ENCODE peak calls at places on chromosomes 16 and 17, in ten cellular contexts. One of them, this sample, is unnamed.

GRCh38 chr17:76014925-76015261 is 12.2 kb downstream of the EVPL start:
- DNase-seq in HL-60: no peak
- DNase-seq in breast epithelium: no peak
- DNase-seq in HepG2: no peak
- DNase-seq in endothelial cell of umbilical vein: no peak
- DNase-seq in transverse colon: no peak
- DNase-seq in stomach: peak; percentile 74
- DNase-seq in GM12878: no peak
- DNase-seq in HCT116: no peak
- DNase-seq in esophagus muscularis mucosa: no peak
- DNase-seq in this sample: no peak

GRCh38 chr16:74304164-74304834 is 7.7 kb downstream of the PSMD7 start:
- DNase-seq in HL-60: no peak
- DNase-seq in breast epithelium: no peak
- DNase-seq in HepG2: peak; percentile 20
- DNase-seq in endothelial cell of umbilical vein: no peak
- DNase-seq in transverse colon: no peak
- DNase-seq in stomach: no peak
- DNase-seq in GM12878: no peak
- DNase-seq in HCT116: no peak
- DNase-seq in esophagus muscularis mucosa: no peak
- DNase-seq in this sample: no peak

GRCh38 chr17:41664587-41665565 is 23.8 kb upstream of the EIF1 start:
- DNase-seq in HL-60: no peak
- DNase-seq in breast epithelium: no peak
- DNase-seq in HepG2: no peak
- DNase-seq in endothelial cell of umbilical vein: no peak
- DNase-seq in transverse colon: no peak
- DNase-seq in stomach: no peak
- DNase-seq in GM12878: no peak
- DNase-seq in HCT116: no peak
- DNase-seq in esophagus muscularis mucosa: no peak
- DNase-seq in this sample: no peak

GRCh38 chr17:74216505-74216904 is 3.1 kb downstream of the TTYH2 start:
- DNase-seq in HL-60: no peak
- DNase-seq in breast epithelium: no peak
- DNase-seq in HepG2: no peak
- DNase-seq in endothelial cell of umbilical vein: no peak
- DNase-seq in transverse colon: no peak
- DNase-seq in stomach: no peak
- DNase-seq in GM12878: no peak
- DNase-seq in HCT116: no peak
- DNase-seq in esophagus muscularis mucosa: no peak
- DNase-seq in this sample: no peak

GRCh38 chr16:10168258-10168657 is 14.0 kb downstream of the GRIN2A start:
- DNase-seq in HL-60: no peak
- DNase-seq in breast epithelium: no peak
- DNase-seq in HepG2: no peak
- DNase-seq in endothelial cell of umbilical vein: no peak
- DNase-seq in transverse colon: no peak
- DNase-seq in stomach: no peak
- DNase-seq in GM12878: no peak
- DNase-seq in HCT116: no peak
- DNase-seq in esophagus muscularis mucosa: no peak
- DNase-seq in this sample: peak; percentile 55

GRCh38 chr17:45316271-45317112 is at the start of gene MAP3K14:
- DNase-seq in HL-60: peak; percentile 69
- DNase-seq in breast epithelium: peak; percentile 65
- DNase-seq in HepG2: peak; percentile 68
- DNase-seq in endothelial cell of umbilical vein: peak; percentile 82
- DNase-seq in transverse colon: peak; percentile 77
- DNase-seq in stomach: peak; percentile 75
- DNase-seq in GM12878: no peak
- DNase-seq in HCT116: no peak
- DNase-seq in esophagus muscularis mucosa: no peak
- DNase-seq in this sample: no peak

GRCh38 chr16:11149011-11149616 is 106.9 kb downstream of the SOCS1 start:
- DNase-seq in HL-60: no peak
- DNase-seq in breast epithelium: no peak
- DNase-seq in HepG2: peak; percentile 65
- DNase-seq in endothelial cell of umbilical vein: no peak
- DNase-seq in transverse colon: no peak
- DNase-seq in stomach: no peak
- DNase-seq in GM12878: no peak
- DNase-seq in HCT116: no peak
- DNase-seq in esophagus muscularis mucosa: no peak
- DNase-seq in this sample: no peak

GRCh38 chr16:84986879-84987278 is 24.5 kb downstream of the ZDHHC7 start:
- DNase-seq in HL-60: no peak
- DNase-seq in breast epithelium: no peak
- DNase-seq in HepG2: no peak
- DNase-seq in endothelial cell of umbilical vein: no peak
- DNase-seq in transverse colon: no peak
- DNase-seq in stomach: no peak
- DNase-seq in GM12878: no peak
- DNase-seq in HCT116: no peak
- DNase-seq in esophagus muscularis mucosa: no peak
- DNase-seq in this sample: no peak

GRCh38 chr17:65583921-65584603 is 22.6 kb upstream of the AXIN2 start:
- DNase-seq in HL-60: no peak
- DNase-seq in breast epithelium: no peak
- DNase-seq in HepG2: peak; percentile 71
- DNase-seq in endothelial cell of umbilical vein: no peak
- DNase-seq in transverse colon: no peak
- DNase-seq in stomach: no peak
- DNase-seq in GM12878: no peak
- DNase-seq in HCT116: no peak
- DNase-seq in esophagus muscularis mucosa: no peak
- DNase-seq in this sample: no peak

GRCh38 chr17:28529012-28529400 is 22.9 kb downstream of the FOXN1 start:
- DNase-seq in HL-60: no peak
- DNase-seq in breast epithelium: no peak
- DNase-seq in HepG2: no peak
- DNase-seq in endothelial cell of umbilical vein: no peak
- DNase-seq in transverse colon: no peak
- DNase-seq in stomach: no peak
- DNase-seq in GM12878: no peak
- DNase-seq in HCT116: no peak
- DNase-seq in esophagus muscularis mucosa: no peak
- DNase-seq in this sample: no peak

GRCh38 chr17:49963277-49963625 is 5.7 kb upstream of the DLX4 start:
- DNase-seq in HL-60: no peak
- DNase-seq in breast epithelium: no peak
- DNase-seq in HepG2: no peak
- DNase-seq in endothelial cell of umbilical vein: no peak
- DNase-seq in transverse colon: no peak
- DNase-seq in stomach: no peak
- DNase-seq in GM12878: no peak
- DNase-seq in HCT116: no peak
- DNase-seq in esophagus muscularis mucosa: no peak
- DNase-seq in this sample: no peak

GRCh38 chr17:19755821-19756510 is 7.9 kb upstream of the ALDH3A1 start:
- DNase-seq in HL-60: no peak
- DNase-seq in breast epithelium: no peak
- DNase-seq in HepG2: no peak
- DNase-seq in endothelial cell of umbilical vein: no peak
- DNase-seq in transverse colon: no peak
- DNase-seq in stomach: no peak
- DNase-seq in GM12878: no peak
- DNase-seq in HCT116: no peak
- DNase-seq in esophagus muscularis mucosa: no peak
- DNase-seq in this sample: no peak

GRCh38 chr17:19409509-19409908 is 1.5 kb upstream of the RNF112 start:
- DNase-seq in HL-60: no peak
- DNase-seq in breast epithelium: no peak
- DNase-seq in HepG2: no peak
- DNase-seq in endothelial cell of umbilical vein: no peak
- DNase-seq in transverse colon: no peak
- DNase-seq in stomach: no peak
- DNase-seq in GM12878: no peak
- DNase-seq in HCT116: peak; percentile 64
- DNase-seq in esophagus muscularis mucosa: no peak
- DNase-seq in this sample: no peak

GRCh38 chr17:45040459-45040858 is 11.0 kb downstream of the DCAKD start:
- DNase-seq in HL-60: no peak
- DNase-seq in breast epithelium: no peak
- DNase-seq in HepG2: no peak
- DNase-seq in endothelial cell of umbilical vein: no peak
- DNase-seq in transverse colon: no peak
- DNase-seq in stomach: no peak
- DNase-seq in GM12878: no peak
- DNase-seq in HCT116: no peak
- DNase-seq in esophagus muscularis mucosa: no peak
- DNase-seq in this sample: no peak

GRCh38 chr17:57319806-57320205 is 63.5 kb downstream of the MSI2 start:
- DNase-seq in HL-60: no peak
- DNase-seq in breast epithelium: no peak
- DNase-seq in HepG2: no peak
- DNase-seq in endothelial cell of umbilical vein: no peak
- DNase-seq in transverse colon: no peak
- DNase-seq in stomach: no peak
- DNase-seq in GM12878: no peak
- DNase-seq in HCT116: no peak
- DNase-seq in esophagus muscularis mucosa: no peak
- DNase-seq in this sample: no peak

GRCh38 chr17:16924701-16925440 is 47.0 kb downstream of the TNFRSF13B start:
- DNase-seq in HL-60: no peak
- DNase-seq in breast epithelium: peak; percentile 33
- DNase-seq in HepG2: no peak
- DNase-seq in endothelial cell of umbilical vein: no peak
- DNase-seq in transverse colon: peak; percentile 4
- DNase-seq in stomach: no peak
- DNase-seq in GM12878: no peak
- DNase-seq in HCT116: no peak
- DNase-seq in esophagus muscularis mucosa: no peak
- DNase-seq in this sample: no peak

GRCh38 chr17:76353599-76354316 is at the start of gene PRPSAP1:
- DNase-seq in HL-60: peak; percentile 73
- DNase-seq in breast epithelium: peak; percentile 90
- DNase-seq in HepG2: peak; percentile 90
- DNase-seq in endothelial cell of umbilical vein: peak; percentile 94
- DNase-seq in transverse colon: peak; percentile 88
- DNase-seq in stomach: peak; percentile 88
- DNase-seq in GM12878: peak; percentile 72
- DNase-seq in HCT116: peak; percentile 93
- DNase-seq in esophagus muscularis mucosa: peak; percentile 95
- DNase-seq in this sample: peak; percentile 74

GRCh38 chr17:13476722-13477121 is 125.0 kb downstream of the HS3ST3A1 start:
- DNase-seq in HL-60: no peak
- DNase-seq in breast epithelium: no peak
- DNase-seq in HepG2: no peak
- DNase-seq in endothelial cell of umbilical vein: no peak
- DNase-seq in transverse colon: no peak
- DNase-seq in stomach: no peak
- DNase-seq in GM12878: no peak
- DNase-seq in HCT116: no peak
- DNase-seq in esophagus muscularis mucosa: no peak
- DNase-seq in this sample: no peak

GRCh38 chr17:78272181-78272913 is 40.9 kb downstream of the TMEM235 start:
- DNase-seq in HL-60: peak; percentile 48
- DNase-seq in breast epithelium: peak; percentile 77
- DNase-seq in HepG2: no peak
- DNase-seq in endothelial cell of umbilical vein: no peak
- DNase-seq in transverse colon: peak; percentile 83
- DNase-seq in stomach: peak; percentile 79
- DNase-seq in GM12878: no peak
- DNase-seq in HCT116: no peak
- DNase-seq in esophagus muscularis mucosa: no peak
- DNase-seq in this sample: no peak
- TF ChIP-seq POLR2AphosphoS5 in HL-60: no peak
- TF ChIP-seq POLR2AphosphoS5 in breast epithelium: no peak
- TF ChIP-seq POLR2AphosphoS5 in HepG2: no peak
- TF ChIP-seq POLR2AphosphoS5 in endothelial cell of umbilical vein: no peak
- TF ChIP-seq POLR2AphosphoS5 in transverse colon: peak; percentile 60
- TF ChIP-seq POLR2AphosphoS5 in stomach: peak; percentile 73
- TF ChIP-seq POLR2AphosphoS5 in GM12878: no peak
- TF ChIP-seq POLR2AphosphoS5 in HCT116: no peak
- TF ChIP-seq POLR2AphosphoS5 in esophagus muscularis mucosa: peak; percentile 45
- TF ChIP-seq POLR2AphosphoS5 in this sample: no peak

GRCh38 chr16:68506331-68507053 is 32.6 kb upstream of the ZFP90 start:
- DNase-seq in HL-60: no peak
- DNase-seq in breast epithelium: no peak
- DNase-seq in HepG2: no peak
- DNase-seq in endothelial cell of umbilical vein: no peak
- DNase-seq in transverse colon: no peak
- DNase-seq in stomach: no peak
- DNase-seq in GM12878: no peak
- DNase-seq in HCT116: no peak
- DNase-seq in esophagus muscularis mucosa: no peak
- DNase-seq in this sample: no peak
- H3K27me3 ChIP-seq in HL-60: no peaks in the 10 kb centered on the region
- H3K27me3 ChIP-seq in breast epithelium: no peaks in the 10 kb centered on the region
- H3K27me3 ChIP-seq in HepG2: peaks cover 2% of the 10 kb centered on the region
- H3K27me3 ChIP-seq in endothelial cell of umbilical vein: no peaks in the 10 kb centered on the region
- H3K27me3 ChIP-seq in transverse colon: peaks cover 7% of the 10 kb centered on the region
- H3K27me3 ChIP-seq in stomach: no peaks in the 10 kb centered on the region
- H3K27me3 ChIP-seq in GM12878: peaks cover 2% of the 10 kb centered on the region
- H3K27me3 ChIP-seq in HCT116: peaks cover 3% of the 10 kb centered on the region
- H3K27me3 ChIP-seq in esophagus muscularis mucosa: no peaks in the 10 kb centered on the region
- H3K27me3 ChIP-seq in this sample: no peaks in the 10 kb centered on the region

DNA sequence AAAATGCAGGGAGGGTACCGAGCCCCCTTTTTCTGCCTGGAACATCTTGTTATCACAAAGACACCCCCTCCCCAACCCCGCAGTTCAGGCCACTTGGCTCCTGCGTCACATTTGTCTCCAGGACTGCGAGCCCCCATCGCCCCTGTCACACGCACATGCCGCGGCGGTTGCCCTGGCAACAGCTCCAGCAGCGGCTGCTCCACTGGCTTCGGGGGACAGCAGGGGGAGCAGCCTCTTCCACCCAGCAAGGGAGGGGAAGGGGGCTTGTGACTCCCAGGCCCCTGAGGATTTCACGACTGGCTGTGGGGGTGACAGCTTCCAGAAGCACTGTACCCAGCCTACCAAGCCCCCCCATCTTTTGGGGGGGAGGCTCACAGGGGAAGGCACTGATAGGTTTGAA is 2.6 kb downstream of the BAIAP3 start:
- DNase-seq in HL-60: no peak
- DNase-seq in breast epithelium: no peak
- DNase-seq in HepG2: no peak
- DNase-seq in endothelial cell of umbilical vein: no peak
- DNase-seq in transverse colon: no peak
- DNase-seq in stomach: no peak
- DNase-seq in GM12878: no peak
- DNase-seq in HCT116: no peak
- DNase-seq in esophagus muscularis mucosa: no peak
- DNase-seq in this sample: no peak
- TF ChIP-seq POLR2AphosphoS5 in HL-60: no peak
- TF ChIP-seq POLR2AphosphoS5 in breast epithelium: no peak
- TF ChIP-seq POLR2AphosphoS5 in HepG2: no peak
- TF ChIP-seq POLR2AphosphoS5 in endothelial cell of umbilical vein: no peak
- TF ChIP-seq POLR2AphosphoS5 in transverse colon: no peak
- TF ChIP-seq POLR2AphosphoS5 in stomach: no peak
- TF ChIP-seq POLR2AphosphoS5 in GM12878: no peak
- TF ChIP-seq POLR2AphosphoS5 in HCT116: no peak
- TF ChIP-seq POLR2AphosphoS5 in esophagus muscularis mucosa: no peak
- TF ChIP-seq POLR2AphosphoS5 in this sample: no peak

DNA sequence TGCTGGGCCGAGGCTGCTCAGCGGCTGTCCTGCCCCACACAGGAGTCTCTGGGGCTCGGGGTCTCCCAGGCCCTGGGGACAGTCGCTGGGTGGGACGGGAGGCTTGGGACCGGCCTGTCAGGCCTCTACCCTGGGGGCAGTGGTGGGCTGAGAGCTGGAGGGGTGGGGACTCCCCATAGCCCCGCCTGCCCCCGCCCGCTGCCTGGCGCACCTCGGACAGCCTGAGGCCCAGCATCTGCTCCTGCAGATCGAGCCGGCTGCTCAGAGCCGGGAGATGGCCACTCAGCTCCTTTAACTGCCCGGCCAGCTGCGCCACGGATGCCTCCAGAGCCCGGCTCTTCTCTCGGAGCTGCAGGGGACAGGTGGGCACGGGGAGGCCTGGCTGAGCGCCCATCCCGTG is 6.7 kb downstream of the PERCC1 start:
- DNase-seq in HL-60: no peak
- DNase-seq in breast epithelium: no peak
- DNase-seq in HepG2: no peak
- DNase-seq in endothelial cell of umbilical vein: no peak
- DNase-seq in transverse colon: no peak
- DNase-seq in stomach: no peak
- DNase-seq in GM12878: no peak
- DNase-seq in HCT116: no peak
- DNase-seq in esophagus muscularis mucosa: no peak
- DNase-seq in this sample: no peak
- H3K27me3 ChIP-seq in HL-60: peaks cover 3% of the 10 kb centered on the region
- H3K27me3 ChIP-seq in breast epithelium: no peaks in the 10 kb centered on the region
- H3K27me3 ChIP-seq in HepG2: peaks cover 6% of the 10 kb centered on the region
- H3K27me3 ChIP-seq in endothelial cell of umbilical vein: no peaks in the 10 kb centered on the region
- H3K27me3 ChIP-seq in transverse colon: peaks cover 7% of the 10 kb centered on the region
- H3K27me3 ChIP-seq in stomach: no peaks in the 10 kb centered on the region
- H3K27me3 ChIP-seq in GM12878: no peaks in the 10 kb centered on the region
- H3K27me3 ChIP-seq in HCT116: no peaks in the 10 kb centered on the region
- H3K27me3 ChIP-seq in esophagus muscularis mucosa: no peaks in the 10 kb centered on the region
- H3K27me3 ChIP-seq in this sample: no peaks in the 10 kb centered on the region